ENCODE peak calls at places on chromosomes 12 and 14, in eight cellular contexts. C, P, Z, F, X, N, B and W are unnamed samples.

GRCh38 chr14:67517083-67517482 is 16.0 kb upstream of the PLEKHH1 start:
- DNase-seq in C (no peak), P (no peak), Z (no peak), F (no peak), X (no peak), N (peak; percentile 56), B (no peak), W (no peak)

GRCh38 chr12:76622915-76623314 is 63.3 kb upstream of the OSBPL8 start:
- DNase-seq in C (no peak), P (no peak), Z (no peak), F (no peak), X (no peak), N (no peak), B (no peak), W (no peak)

GRCh38 chr12:76266797-76267196 is 81.4 kb downstream of the BBS10 start:
- DNase-seq in C (no peak), P (no peak), Z (peak; percentile 82), F (no peak), X (no peak), N (no peak), B (peak; percentile 82), W (peak; percentile 33)

GRCh38 chr12:65313704-65314317 is 35.3 kb downstream of the MSRB3 start:
- DNase-seq in C (no peak), P (no peak), Z (no peak), F (no peak), X (peak; percentile 37), N (no peak), B (no peak), W (no peak)

GRCh38 chr12:116969615-116970575 is 59.1 kb downstream of the FBXW8 start:
- DNase-seq in C (peak; percentile 44), P (no peak), Z (peak; percentile 72), F (no peak), X (no peak), N (no peak), B (no peak), W (no peak)

GRCh38 chr12:14239935-14240872 is 125.3 kb upstream of the ATF7IP start:
- DNase-seq in C (no peak), P (no peak), Z (no peak), F (no peak), X (peak; percentile 35), N (no peak), B (no peak), W (no peak)

GRCh38 chr12:84508325-84508861 is 404.2 kb downstream of the SLC6A15 start:
- DNase-seq in C (peak; percentile 24), P (no peak), Z (no peak), F (no peak), X (peak; percentile 74), N (no peak), B (no peak), W (peak; percentile 47)

GRCh38 chr12:45192041-45192695 is 23.7 kb upstream of the ANO6 start:
- DNase-seq in C (no peak), P (no peak), Z (no peak), F (no peak), X (peak; percentile 92), N (no peak), B (no peak), W (peak; percentile 30)

GRCh38 chr12:32419520-32419960 is 20.2 kb downstream of the FGD4 start:
- DNase-seq in C (no peak), P (no peak), Z (no peak), F (no peak), X (peak; percentile 49), N (no peak), B (no peak), W (no peak)

GRCh38 chr14:63759454-63759853 is 31.6 kb upstream of the SGPP1 start:
- DNase-seq in C (no peak), P (no peak), Z (no peak), F (no peak), X (no peak), N (no peak), B (no peak), W (no peak)

GRCh38 chr12:64258576-64258975 is 36.5 kb upstream of the KICS2 start:
- DNase-seq in C (no peak), P (no peak), Z (no peak), F (no peak), X (no peak), N (no peak), B (no peak), W (no peak)

DNA sequence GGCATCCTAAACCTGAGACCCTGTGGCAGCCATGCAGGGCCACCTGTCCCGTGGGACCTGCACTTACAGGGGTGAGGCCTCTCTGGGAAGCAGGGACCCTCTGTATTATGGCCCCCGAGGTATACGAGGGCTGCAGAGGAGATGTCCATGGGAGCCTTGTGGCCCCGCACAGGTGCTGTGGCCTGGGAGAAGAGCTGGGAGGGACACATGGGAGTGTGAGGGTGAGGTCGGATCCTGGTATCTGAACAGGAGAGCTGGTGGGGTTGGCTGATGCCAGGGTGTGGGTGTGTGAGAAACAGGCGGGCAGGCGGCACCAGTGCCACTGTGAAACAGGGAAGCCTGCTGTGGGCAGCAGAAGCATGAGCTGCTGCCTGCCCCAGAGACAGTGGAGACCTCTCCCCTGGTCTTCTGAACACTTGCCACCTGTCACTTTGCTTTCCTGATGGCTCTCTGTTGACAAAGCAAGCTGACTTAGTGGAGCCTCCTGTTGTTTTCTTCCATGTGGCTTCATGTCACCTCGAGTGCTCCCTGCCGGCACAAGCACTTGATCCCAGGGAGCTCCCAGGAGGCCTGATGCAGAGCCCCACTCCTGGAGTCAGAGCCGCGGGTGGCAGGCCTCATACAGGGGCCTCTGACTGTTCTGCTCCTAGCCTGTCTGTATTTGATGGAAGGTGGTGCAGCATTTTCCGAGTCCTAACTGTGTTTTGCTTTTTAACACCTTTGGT is 19.8 kb upstream of the AMN start:
- DNase-seq in C (no peak), P (no peak), Z (no peak), F (no peak), X (no peak), N (no peak), B (no peak), W (no peak)
- TF ChIP-seq POLR2A in C (no peak), P (no peak), Z (no peak), F (no peak), X (no peak), N (no peak), B (no peak), W (no peak)

GRCh38 chr12:1934068-1934467 is 15.6 kb upstream of the CACNA2D4 start:
- DNase-seq in C (no peak), P (no peak), Z (no peak), F (no peak), X (no peak), N (no peak), B (no peak), W (no peak)
- TF ChIP-seq POLR2A in C (no peak), P (no peak), Z (no peak), F (no peak), X (no peak), N (no peak), B (no peak), W (no peak)

GRCh38 chr14:64880382-64881121 is 845 bp upstream of the SPTB start:
- DNase-seq in C (peak; percentile 15), P (peak; percentile 58), Z (peak; percentile 59), F (peak; percentile 54), X (peak; percentile 61), N (peak; percentile 75), B (no peak), W (peak; percentile 61)
- TF ChIP-seq POLR2A in C (no peak), P (no peak), Z (no peak), F (no peak), X (no peak), N (no peak), B (no peak), W (no peak)

GRCh38 chr12:12048266-12048665 is 22.5 kb upstream of the BCL2L14 start:
- DNase-seq in C (no peak), P (no peak), Z (no peak), F (no peak), X (no peak), N (no peak), B (no peak), W (no peak)
- TF ChIP-seq POLR2A in C (no peak), P (no peak), Z (no peak), F (no peak), X (no peak), N (no peak), B (no peak), W (no peak)